ENCODE peak calls at places on chromosomes 2 and 18, in eight cellular contexts. N is osteocyte; O is GM06990; T is progenitor cell of endocrine pancreas; E is colonic mucosa; H is CD8-positive, alpha-beta T cell; J is prostate gland; F is HFF-Myc. K is an unnamed sample.

GRCh38 chr2:112640800-112641675 is 4.7 kb upstream of the SLC20A1 start:
- DNase-seq in N (no peak), O (no peak), T (no peak), E (no peak), H (no peak), J (no peak), F (peak), K (no peak)

GRCh38 chr2:241970711-241971110 is 101.2 kb downstream of the RTP5 start:
- DNase-seq in N (no peak), O (no peak), T (no peak), E (no peak), H (no peak), J (no peak), F (no peak), K (no peak)

GRCh38 chr18:45012286-45012685 is 331.6 kb downstream of the SETBP1 start:
- DNase-seq in N (no peak), O (no peak), T (no peak), E (no peak), H (no peak), J (no peak), F (no peak), K (no peak)

GRCh38 chr2:85131116-85131515 is 2.1 kb upstream of the TCF7L1 start:
- DNase-seq in N (no peak), O (no peak), T (no peak), E (no peak), H (no peak), J (no peak), F (no peak), K (no peak)

GRCh38 chr2:127968610-127969339 is 59.1 kb downstream of the SAP130 start:
- DNase-seq in N (no peak), O (no peak), T (no peak), E (no peak), H (no peak), J (no peak), F (no peak), K (no peak)

GRCh38 chr18:23032030-23032582 is 99.0 kb downstream of the RBBP8 start:
- DNase-seq in N (no peak), O (no peak), T (no peak), E (no peak), H (no peak), J (no peak), F (no peak), K (no peak)

GRCh38 chr2:169845016-169845415 is 17.8 kb downstream of the UBR3 start:
- DNase-seq in N (no peak), O (no peak), T (no peak), E (no peak), H (no peak), J (no peak), F (no peak), K (no peak)

GRCh38 chr18:63741769-63742168 is 33.4 kb upstream of the SERPINB7 start:
- DNase-seq in N (no peak), O (no peak), T (no peak), E (no peak), H (no peak), J (no peak), F (no peak), K (no peak)

GRCh38 chr2:136997550-136997949 is 232.2 kb downstream of the THSD7B start:
- DNase-seq in N (no peak), O (no peak), T (no peak), E (no peak), H (no peak), J (no peak), F (no peak), K (no peak)

GRCh38 chr2:112182581-112183034 is 44.4 kb downstream of the FBLN7 start:
- DNase-seq in N (peak), O (no peak), T (no peak), E (no peak), H (no peak), J (no peak), F (no peak), K (no peak)

GRCh38 chr2:120283649-120284048 is 31.0 kb downstream of the RALB start:
- DNase-seq in N (no peak), O (no peak), T (no peak), E (no peak), H (no peak), J (no peak), F (no peak), K (no peak)

DNA sequence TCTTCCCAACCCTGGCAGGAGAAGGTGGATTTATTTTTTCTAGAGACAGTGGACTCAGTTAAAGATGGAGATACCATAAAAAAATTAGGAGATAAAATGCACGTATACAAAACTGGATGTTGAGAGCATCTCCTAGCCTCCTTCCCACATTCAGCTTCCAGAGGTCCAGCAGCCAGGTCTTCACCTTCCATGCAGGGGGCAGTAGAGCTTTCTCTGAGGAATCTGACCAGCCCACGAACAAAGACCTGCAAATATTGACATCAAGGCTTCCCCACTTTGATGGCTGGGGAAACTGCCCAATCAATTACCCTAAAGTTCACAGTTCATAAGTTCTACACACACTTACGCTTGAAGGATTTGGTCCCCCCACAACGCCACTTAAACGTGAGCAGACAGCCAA is 24.5 kb downstream of the AQP4 start:
- DNase-seq in N (no peak), O (no peak), T (no peak), E (no peak), H (no peak), J (no peak), F (no peak), K (no peak)
- TF ChIP-seq CTCF in N (no peak), O (no peak), T (peak), E (no peak), H (no peak), J (no peak), F (no peak), K (no peak)

GRCh38 chr18:37343542-37343851 is 222.1 kb downstream of the CELF4 start:
- DNase-seq in N (no peak), O (no peak), T (no peak), E (no peak), H (no peak), J (no peak), F (no peak), K (no peak)
- TF ChIP-seq CTCF in N (no peak), O (no peak), T (no peak), E (no peak), H (no peak), J (no peak), F (no peak), K (no peak)

DNA sequence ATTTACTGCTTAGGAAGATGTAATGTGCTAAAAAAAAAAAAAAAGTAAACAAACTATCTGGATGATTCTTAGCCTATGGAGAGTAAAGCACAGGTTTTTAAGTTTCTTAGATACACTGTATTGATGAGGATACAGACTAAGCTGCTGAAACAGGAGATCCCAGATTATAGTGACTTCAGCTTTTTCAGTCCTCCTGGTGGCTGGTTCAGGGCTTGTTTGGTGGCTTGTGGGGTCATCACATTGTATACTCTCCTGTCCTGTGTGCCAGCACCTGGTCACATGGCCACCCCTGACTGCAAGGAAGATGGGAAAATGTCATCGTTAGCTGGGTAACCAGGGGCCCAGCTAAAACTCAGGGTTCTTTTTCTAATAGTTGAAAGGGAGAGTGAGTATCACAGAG is 31.4 kb downstream of the RAB31 start:
- DNase-seq in N (no peak), O (no peak), T (no peak), E (no peak), H (no peak), J (no peak), F (no peak), K (no peak)
- TF ChIP-seq CTCF in N (no peak), O (no peak), T (no peak), E (no peak), H (no peak), J (no peak), F (no peak), K (no peak)

GRCh38 chr2:240143276-240143675 is 2.8 kb upstream of the OTOS start:
- DNase-seq in N (no peak), O (no peak), T (no peak), E (no peak), H (no peak), J (no peak), F (no peak), K (no peak)

GRCh38 chr2:240143801-240144648 is 3.6 kb upstream of the OTOS start:
- DNase-seq in N (peak), O (peak), T (peak), E (peak), H (peak), J (peak), F (peak), K (peak)

GRCh38 chr2:240142256-240142775 is 1.9 kb upstream of the OTOS start:
- DNase-seq in N (no peak), O (no peak), T (no peak), E (no peak), H (no peak), J (no peak), F (no peak), K (no peak)

GRCh38 chr2:240141736-240142135 is 1.3 kb upstream of the OTOS start:
- DNase-seq in N (no peak), O (no peak), T (no peak), E (no peak), H (no peak), J (no peak), F (no peak), K (no peak)

GRCh38 chr2:240142859-240143258 is 2.4 kb upstream of the OTOS start:
- DNase-seq in N (no peak), O (no peak), T (no peak), E (no peak), H (no peak), J (no peak), F (no peak), K (no peak)
- TF ChIP-seq CTCF in N (no peak), O (no peak), T (no peak), E (no peak), H (no peak), J (no peak), F (no peak), K (no peak)

GRCh38 chr2:239368906-239369584 is 31.8 kb downstream of the HDAC4 start:
- DNase-seq in N (no peak), O (peak), T (no peak), E (no peak), H (no peak), J (no peak), F (no peak), K (peak)
- TF ChIP-seq CTCF in N (no peak), O (no peak), T (no peak), E (no peak), H (no peak), J (no peak), F (no peak), K (no peak)

GRCh38 chr2:220555961-220556360 is 928.5 kb downstream of the SLC4A3 start:
- DNase-seq in N (no peak), O (no peak), T (no peak), E (no peak), H (no peak), J (no peak), F (no peak), K (no peak)

GRCh38 chr2:220550995-220551702 is 923.7 kb downstream of the SLC4A3 start:
- DNase-seq in N (no peak), O (no peak), T (no peak), E (no peak), H (no peak), J (no peak), F (no peak), K (no peak)

GRCh38 chr2:220553150-220553549 is 925.7 kb downstream of the SLC4A3 start:
- DNase-seq in N (no peak), O (no peak), T (no peak), E (no peak), H (no peak), J (no peak), F (no peak), K (no peak)

GRCh38 chr2:220560192-220560591 is 932.8 kb downstream of the SLC4A3 start:
- DNase-seq in N (no peak), O (no peak), T (no peak), E (no peak), H (no peak), J (no peak), F (no peak), K (no peak)

GRCh38 chr2:220556658-220557057 is 929.2 kb downstream of the SLC4A3 start:
- DNase-seq in N (no peak), O (no peak), T (no peak), E (no peak), H (no peak), J (no peak), F (no peak), K (no peak)
- TF ChIP-seq CTCF in N (no peak), O (no peak), T (no peak), E (no peak), H (no peak), J (no peak), F (no peak), K (no peak)

GRCh38 chr2:99154643-99155536 is at the start of the genes LIPT1 and TSGA10:
- DNase-seq in N (peak), O (peak), T (peak), E (peak), H (peak), J (peak), F (peak), K (peak)
- TF ChIP-seq CTCF in N (peak), O (peak), T (peak), E (no peak), H (no peak), J (no peak), F (no peak), K (no peak)

GRCh38 chr2:63594622-63595021 is 5.9 kb downstream of the MDH1 start:
- DNase-seq in N (no peak), O (no peak), T (no peak), E (no peak), H (no peak), J (no peak), F (no peak), K (no peak)
- TF ChIP-seq CTCF in N (no peak), O (peak), T (no peak), E (no peak), H (no peak), J (no peak), F (no peak), K (no peak)

GRCh38 chr18:69622192-69622591 is 221.5 kb downstream of the DOK6 start:
- DNase-seq in N (no peak), O (no peak), T (no peak), E (no peak), H (no peak), J (no peak), F (no peak), K (no peak)
- TF ChIP-seq CTCF in N (no peak), O (no peak), T (no peak), E (no peak), H (no peak), J (no peak), F (no peak), K (no peak)

DNA sequence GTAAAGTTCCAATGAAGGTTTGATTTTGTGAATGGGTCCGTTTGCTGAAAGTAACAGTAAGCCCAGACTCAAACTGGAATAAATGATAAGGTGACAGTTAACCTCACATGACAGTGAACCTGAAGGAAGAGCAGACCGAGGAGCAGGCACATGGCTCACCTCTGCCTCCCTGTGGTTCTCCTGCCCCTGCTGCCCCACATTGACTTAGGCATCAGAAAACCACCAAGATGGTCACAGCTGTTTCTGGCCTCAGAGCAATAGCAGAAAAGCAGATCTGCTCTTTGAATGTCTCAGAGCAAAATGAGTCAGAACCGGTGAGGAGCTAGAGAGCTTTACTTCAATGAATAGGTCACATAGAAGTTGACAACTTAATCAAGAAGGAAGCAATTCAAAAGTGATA is 487.6 kb downstream of the METTL4 start:
- DNase-seq in N (no peak), O (no peak), T (no peak), E (no peak), H (no peak), J (no peak), F (no peak), K (no peak)
- TF ChIP-seq CTCF in N (no peak), O (peak), T (peak), E (no peak), H (no peak), J (no peak), F (peak), K (no peak)